ENCODE peak calls at places on chromosomes 16 and 17, in nine cellular contexts. D is PC-3; E is fibroblast of pulmonary artery; Q is stimulated activated CD4-positive, alpha-beta T cell treated with anti-CD3 and anti-CD28 coated beads, Interleukin-1b, Interleukin-23, amount 100 ng/mL, for 1 hour; A is breast epithelium; B is CD4-positive, alpha-beta memory T cell; S is trophoblast cell; W is NCI-H748 treated with DMSO at 0.1 percent for 48 hours; Z is NCI-H2081 treated with DMSO at 0.1 percent for 48 hours. G is an unnamed sample.

GRCh38 chr17:19538095-19539039 is 4.7 kb downstream of the SLC47A1 start:
- DNase-seq in D (no peak), E (no peak), Q (no peak), A (no peak), B (no peak), S (no peak), W (no peak), Z (no peak), G (no peak)

GRCh38 chr17:70767102-70767701 is 597.9 kb downstream of the KCNJ2 start:
- DNase-seq in D (peak; percentile 57), E (peak; percentile 78), Q (no peak), A (no peak), B (no peak), S (peak; percentile 30), W (peak; percentile 73), Z (peak; percentile 65), G (no peak)

GRCh38 chr17:19409509-19409908 is 1.5 kb upstream of the RNF112 start:
- DNase-seq in D (peak; percentile 43), E (no peak), Q (no peak), A (no peak), B (no peak), S (peak; percentile 61), W (no peak), Z (no peak), G (no peak)

GRCh38 chr16:72287646-72288045 is 115.7 kb upstream of the PMFBP1 start:
- DNase-seq in D (no peak), E (no peak), Q (no peak), A (no peak), B (no peak), S (no peak), W (no peak), Z (no peak), G (no peak)

GRCh38 chr17:50328926-50329325 is 17.0 kb upstream of the XYLT2 start:
- DNase-seq in D (no peak), E (no peak), Q (no peak), A (no peak), B (no peak), S (no peak), W (no peak), Z (no peak), G (no peak)

GRCh38 chr16:78697426-78697825 is 598.0 kb downstream of the WWOX start:
- DNase-seq in D (no peak), E (no peak), Q (no peak), A (no peak), B (no peak), S (no peak), W (no peak), Z (no peak), G (no peak)

GRCh38 chr16:48075398-48075797 is 80.4 kb downstream of the ABCC12 start:
- DNase-seq in D (peak; percentile 42), E (peak; percentile 43), Q (no peak), A (no peak), B (no peak), S (no peak), W (no peak), Z (no peak), G (no peak)

GRCh38 chr17:82271401-82271800 is 2.1 kb downstream of the CSNK1D start:
- DNase-seq in D (no peak), E (no peak), Q (no peak), A (no peak), B (no peak), S (no peak), W (no peak), Z (no peak), G (no peak)

GRCh38 chr16:71347146-71347545 is 11.4 kb upstream of the CALB2 start:
- DNase-seq in D (no peak), E (no peak), Q (no peak), A (no peak), B (no peak), S (no peak), W (no peak), Z (no peak), G (peak; percentile 82)

GRCh38 chr17:30414486-30414885 is 35.8 kb downstream of the CPD start:
- DNase-seq in D (no peak), E (no peak), Q (no peak), A (no peak), B (no peak), S (no peak), W (no peak), Z (no peak), G (no peak)

G was measured in DMS153.